ENCODE peak calls at places on chromosomes 2 and 18, in five cellular contexts. One of them, this sample, is unnamed.
A peak's percentile ranks its signal among the peaks of the same experiment; 100 is the strongest.

GRCh38 chr2:24845691-24846090 is 52.5 kb downstream of the CENPO start:
- DNase-seq in iris pigment epithelial cell: no peak
- DNase-seq in mesenteric fat pad: no peak
- DNase-seq in mesenchymal stem cell: no peak
- DNase-seq in T1000: no peak
- DNase-seq in this sample: no peak

GRCh38 chr2:231259104-231259503 is 60.7 kb downstream of the ARMC9 start:
- DNase-seq in iris pigment epithelial cell: no peak
- DNase-seq in mesenteric fat pad: peak; percentile 43
- DNase-seq in mesenchymal stem cell: no peak
- DNase-seq in T1000: no peak
- DNase-seq in this sample: no peak

GRCh38 chr2:192467953-192468660 is 273.4 kb upstream of the TMEFF2 start:
- DNase-seq in iris pigment epithelial cell: no peak
- DNase-seq in mesenteric fat pad: no peak
- DNase-seq in mesenchymal stem cell: no peak
- DNase-seq in T1000: no peak
- DNase-seq in this sample: no peak

GRCh38 chr2:127796389-127796788 is 14.6 kb downstream of the WDR33 start:
- DNase-seq in iris pigment epithelial cell: no peak
- DNase-seq in mesenteric fat pad: no peak
- DNase-seq in mesenchymal stem cell: no peak
- DNase-seq in T1000: no peak
- DNase-seq in this sample: no peak

GRCh38 chr2:86031151-86031550 is 74.5 kb downstream of the POLR1A start:
- DNase-seq in iris pigment epithelial cell: no peak
- DNase-seq in mesenteric fat pad: no peak
- DNase-seq in mesenchymal stem cell: no peak
- DNase-seq in T1000: no peak
- DNase-seq in this sample: no peak

GRCh38 chr2:180979086-180979934 is 1.1 kb upstream of the UBE2E3 start:
- DNase-seq in iris pigment epithelial cell: peak; percentile 76
- DNase-seq in mesenteric fat pad: no peak
- DNase-seq in mesenchymal stem cell: peak; percentile 79
- DNase-seq in T1000: peak; percentile 17
- DNase-seq in this sample: peak; percentile 61

GRCh38 chr2:105005601-105006000 is 32.3 kb upstream of the MRPS9 start:
- DNase-seq in iris pigment epithelial cell: no peak
- DNase-seq in mesenteric fat pad: no peak
- DNase-seq in mesenchymal stem cell: no peak
- DNase-seq in T1000: no peak
- DNase-seq in this sample: no peak

GRCh38 chr2:63058149-63058741 is 7.6 kb downstream of the OTX1 start:
- DNase-seq in iris pigment epithelial cell: peak; percentile 17
- DNase-seq in mesenteric fat pad: no peak
- DNase-seq in mesenchymal stem cell: peak; percentile 58
- DNase-seq in T1000: no peak
- DNase-seq in this sample: no peak

GRCh38 chr2:17309741-17310339 is 208.4 kb downstream of the RAD51AP2 start:
- DNase-seq in iris pigment epithelial cell: peak; percentile 64
- DNase-seq in mesenteric fat pad: no peak
- DNase-seq in mesenchymal stem cell: peak; percentile 65
- DNase-seq in T1000: no peak
- DNase-seq in this sample: peak; percentile 13

GRCh38 chr2:200454839-200455801 is 54.7 kb downstream of the KCTD18 start:
- DNase-seq in iris pigment epithelial cell: peak; percentile 61
- DNase-seq in mesenteric fat pad: no peak
- DNase-seq in mesenchymal stem cell: peak; percentile 65
- DNase-seq in T1000: no peak
- DNase-seq in this sample: peak; percentile 50

GRCh38 chr2:57855207-57855606 is 191.4 kb upstream of the VRK2 start:
- DNase-seq in iris pigment epithelial cell: no peak
- DNase-seq in mesenteric fat pad: no peak
- DNase-seq in mesenchymal stem cell: no peak
- DNase-seq in T1000: no peak
- DNase-seq in this sample: no peak

GRCh38 chr2:137333386-137333972 is 568.1 kb downstream of the THSD7B start:
- DNase-seq in iris pigment epithelial cell: peak; percentile 11
- DNase-seq in mesenteric fat pad: no peak
- DNase-seq in mesenchymal stem cell: no peak
- DNase-seq in T1000: no peak
- DNase-seq in this sample: peak; percentile 14

GRCh38 chr18:34707670-34708069 is 2.4 kb upstream of the DTNA start:
- DNase-seq in iris pigment epithelial cell: peak; percentile 91
- DNase-seq in mesenteric fat pad: no peak
- DNase-seq in mesenchymal stem cell: peak; percentile 95
- DNase-seq in T1000: peak; percentile 16
- DNase-seq in this sample: peak; percentile 31

GRCh38 chr18:10015941-10016819 is 102.4 kb downstream of the VAPA start:
- DNase-seq in iris pigment epithelial cell: peak; percentile 93
- DNase-seq in mesenteric fat pad: peak; percentile 60
- DNase-seq in mesenchymal stem cell: peak; percentile 99
- DNase-seq in T1000: no peak
- DNase-seq in this sample: peak; percentile 83

GRCh38 chr18:24837065-24837464 is 376.6 kb downstream of the HRH4 start:
- DNase-seq in iris pigment epithelial cell: peak; percentile 22
- DNase-seq in mesenteric fat pad: no peak
- DNase-seq in mesenchymal stem cell: peak; percentile 87
- DNase-seq in T1000: peak; percentile 49
- DNase-seq in this sample: no peak

GRCh38 chr18:58668897-58669296 is 2.4 kb upstream of the MALT1 start:
- DNase-seq in iris pigment epithelial cell: peak; percentile 73
- DNase-seq in mesenteric fat pad: no peak
- DNase-seq in mesenchymal stem cell: peak; percentile 62
- DNase-seq in T1000: no peak
- DNase-seq in this sample: no peak

GRCh38 chr2:123500988-123501387 is 524.1 kb upstream of the CNTNAP5 start:
- DNase-seq in iris pigment epithelial cell: no peak
- DNase-seq in mesenteric fat pad: no peak
- DNase-seq in mesenchymal stem cell: peak; percentile 12
- DNase-seq in T1000: no peak
- DNase-seq in this sample: no peak

GRCh38 chr2:10285578-10286198 is 17.0 kb upstream of the HPCAL1 start:
- DNase-seq in iris pigment epithelial cell: peak; percentile 19
- DNase-seq in mesenteric fat pad: peak; percentile 94
- DNase-seq in mesenchymal stem cell: peak; percentile 74
- DNase-seq in T1000: peak; percentile 51
- DNase-seq in this sample: peak; percentile 75

GRCh38 chr2:139160838-139161237 is 380.6 kb upstream of the NXPH2 start:
- DNase-seq in iris pigment epithelial cell: no peak
- DNase-seq in mesenteric fat pad: no peak
- DNase-seq in mesenchymal stem cell: peak; percentile 2
- DNase-seq in T1000: no peak
- DNase-seq in this sample: no peak